ENCODE peak calls at places on chromosomes 6 and 20, in five cellular contexts. F, T, O, V and W are unnamed samples.

GRCh38 chr20:17845701-17846475 is 122.7 kb downstream of the SNX5 start:
- DNase-seq in F (peak; percentile 78), V (no peak), T (no peak), O (no peak), W (peak; percentile 23)

GRCh38 chr6:4575724-4576123 is 200.5 kb upstream of the CDYL start:
- DNase-seq in O (no peak), V (no peak), T (no peak), F (no peak), W (no peak)

GRCh38 chr20:50673146-50673830 is 18.1 kb downstream of the RIPOR3 start:
- DNase-seq in O (no peak), V (no peak), T (no peak), F (no peak), W (no peak)

GRCh38 chr6:127550403-127550802 is 26.6 kb upstream of the C6orf58 start:
- DNase-seq in T (peak; percentile 26), V (peak; percentile 49), F (no peak), O (no peak), W (peak; percentile 58)

GRCh38 chr6:143594647-143595046 is 83.1 kb upstream of the PHACTR2 start:
- DNase-seq in T (no peak), V (peak; percentile 47), F (no peak), O (no peak), W (peak; percentile 48)

GRCh38 chr6:170140129-170140528 is 150.7 kb downstream of the DLL1 start:
- DNase-seq in T (no peak), F (no peak), O (no peak), V (no peak), W (no peak)

GRCh38 chr20:63553933-63554290 is at the start of gene FNDC11:
- DNase-seq in V (no peak), O (peak; percentile 58), F (peak; percentile 45), T (peak; percentile 28), W (peak; percentile 20)

GRCh38 chr6:139407718-139408222 is 33.3 kb upstream of the CITED2 start:
- DNase-seq in F (no peak), O (no peak), V (peak; percentile 99), T (peak; percentile 54), W (peak; percentile 97)

GRCh38 chr20:12721636-12722035 is 287.1 kb upstream of the SPTLC3 start:
- DNase-seq in T (no peak), V (no peak), O (no peak), F (no peak), W (no peak)

GRCh38 chr6:143822584-143823024 is 20.5 kb upstream of the LTV1 start:
- DNase-seq in F (no peak), T (no peak), O (no peak), V (peak; percentile 90), W (peak; percentile 2)

GRCh38 chr6:37517411-37517812 is 17.7 kb upstream of the CCDC167 start:
- DNase-seq in O (no peak), T (no peak), F (peak; percentile 85), V (no peak), W (no peak)

GRCh38 chr6:3869632-3870527 is 20.7 kb downstream of the FAM50B start:
- DNase-seq in F (no peak), V (no peak), T (no peak), O (no peak), W (no peak)

GRCh38 chr6:29752451-29753308 is 29.4 kb downstream of the HLA-F start:
- DNase-seq in O (peak; percentile 89), F (peak; percentile 91), T (peak; percentile 94), V (peak; percentile 90), W (peak; percentile 86)

GRCh38 chr20:46563170-46563847 is 12.9 kb upstream of the OCSTAMP start:
- DNase-seq in F (no peak), T (no peak), O (no peak), V (no peak), W (no peak)

DNA sequence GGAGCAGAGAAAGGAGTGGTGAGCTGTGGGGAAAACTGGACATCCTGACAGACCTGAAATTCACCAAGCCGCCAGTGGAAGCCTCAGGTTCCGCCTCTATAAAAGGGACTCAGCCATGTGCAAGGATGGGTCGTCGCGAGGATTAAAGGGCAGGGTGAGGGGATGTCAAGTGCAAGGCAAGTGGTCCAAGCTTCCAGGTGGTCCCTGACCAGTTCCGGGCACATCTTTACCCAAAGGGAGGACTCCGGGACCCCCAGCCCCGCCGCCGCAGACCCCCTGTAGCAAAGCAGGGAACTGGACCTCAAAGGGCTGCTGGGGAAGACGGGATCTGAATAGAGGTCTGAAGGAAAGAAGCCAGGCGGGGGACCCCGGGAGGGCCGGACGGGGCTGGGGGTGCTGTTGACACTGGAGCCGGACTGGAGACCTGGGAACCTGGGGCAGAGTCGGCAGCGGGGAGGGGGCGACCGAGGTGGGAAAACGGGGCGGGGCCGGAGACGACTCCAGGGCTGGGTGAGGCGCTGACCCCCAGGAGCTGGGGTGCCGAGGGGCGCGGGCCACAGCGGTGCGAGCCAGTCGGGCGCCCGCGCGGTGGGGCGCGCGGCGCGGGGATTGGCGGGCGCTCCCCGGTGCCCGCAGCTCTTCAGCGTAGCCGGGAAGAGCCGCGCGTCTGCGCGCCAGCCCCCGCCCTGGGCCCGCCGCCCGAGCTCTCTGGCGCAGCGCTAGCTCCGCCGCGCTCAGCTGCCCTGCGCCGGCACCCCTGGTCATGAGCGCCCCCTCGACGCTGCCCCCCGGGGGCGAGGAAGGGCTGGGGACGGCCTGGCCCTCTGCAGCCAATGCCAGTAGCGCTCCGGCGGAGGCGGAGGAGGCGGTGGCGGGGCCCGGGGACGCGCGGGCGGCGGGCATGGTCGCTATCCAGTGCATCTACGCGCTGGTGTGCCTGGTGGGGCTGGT is at the start of gene SSTR4:
- DNase-seq in T (no peak), O (no peak), F (no peak), V (no peak), W (no peak)
- H3K4me3 ChIP-seq in T (no peak within 1 kb of the TSS), O (no peak within 1 kb of the TSS), F (no peak within 1 kb of the TSS), V (no peak within 1 kb of the TSS), W (no peak within 1 kb of the TSS)

DNA sequence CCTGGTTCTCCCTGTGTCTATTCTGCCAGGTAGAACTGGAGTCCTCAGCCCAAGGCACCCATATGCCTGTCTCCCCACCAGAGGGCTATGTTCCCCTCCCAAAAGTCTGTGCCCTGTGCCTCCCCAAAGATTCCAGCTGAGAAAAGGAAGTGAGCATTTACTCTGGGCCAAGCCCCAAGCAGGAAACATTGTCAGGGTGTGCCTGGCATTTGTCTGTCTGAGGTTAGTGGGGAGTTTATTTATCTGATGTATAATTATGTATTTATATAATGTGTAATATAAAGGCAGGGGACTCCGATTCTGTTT is 5.6 kb downstream of the GDF5 start:
- DNase-seq in F (no peak), O (no peak), V (no peak), T (no peak), W (no peak)
- TF ChIP-seq CTCF in F (no peak), O (no peak), V (peak; percentile 1), T (no peak), W (no peak)

GRCh38 chr20:48454721-48455490 is 372.9 kb downstream of the PREX1 start:
- DNase-seq in V (no peak), T (no peak), O (no peak), F (no peak), W (no peak)

GRCh38 chr20:48455606-48456360 is 372.0 kb downstream of the PREX1 start:
- DNase-seq in T (no peak), V (no peak), O (no peak), F (no peak), W (no peak)

GRCh38 chr20:48456361-48457184 is 371.2 kb downstream of the PREX1 start:
- DNase-seq in F (peak; percentile 49), V (no peak), O (no peak), T (no peak), W (no peak)

GRCh38 chr20:48451401-48451800 is 376.4 kb downstream of the PREX1 start:
- DNase-seq in T (no peak), F (no peak), O (no peak), V (no peak), W (no peak)

DNA sequence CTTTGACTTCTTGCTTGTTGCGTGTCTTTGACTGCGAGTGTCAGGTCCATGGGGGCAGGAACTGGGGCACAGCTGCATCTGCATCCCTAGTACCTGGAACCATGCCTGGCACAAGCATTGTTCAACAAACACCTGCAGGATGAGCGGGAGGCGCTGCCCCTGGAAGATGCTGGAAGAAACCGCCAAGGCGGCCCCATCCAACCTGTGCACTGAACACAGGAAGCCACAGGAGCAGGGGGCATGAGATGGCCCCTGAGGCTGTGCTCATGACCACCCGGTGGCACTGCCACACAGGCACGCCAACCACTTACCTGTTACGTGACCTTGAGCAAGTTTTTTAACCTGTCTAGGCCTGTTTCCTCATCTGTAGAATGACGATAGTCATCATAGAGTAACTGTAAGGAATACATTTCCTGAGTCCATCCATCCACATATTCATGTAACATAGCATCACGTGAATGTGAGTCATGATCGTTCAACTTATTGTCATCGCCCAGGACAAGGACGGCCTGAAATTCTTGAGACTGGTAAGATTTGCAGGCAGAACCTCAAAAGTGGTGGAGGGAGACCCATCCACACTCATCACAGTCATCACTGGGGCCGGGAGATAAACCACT is 374.2 kb downstream of the PREX1 start:
- DNase-seq in T (peak; percentile 10), O (no peak), F (no peak), V (no peak), W (no peak)
- H3K4me3 ChIP-seq in T (no peak overlapping the region), O (no peak overlapping the region), F (no peak overlapping the region), V (no peak overlapping the region), W (no peak overlapping the region)

GRCh38 chr6:16273266-16273665 is 34.9 kb downstream of the GMPR start:
- DNase-seq in F (no peak), O (no peak), T (peak; percentile 11), V (peak; percentile 55), W (peak; percentile 27)
- TF ChIP-seq CTCF in F (no peak), O (no peak), T (no peak), V (no peak), W (no peak)

DNA sequence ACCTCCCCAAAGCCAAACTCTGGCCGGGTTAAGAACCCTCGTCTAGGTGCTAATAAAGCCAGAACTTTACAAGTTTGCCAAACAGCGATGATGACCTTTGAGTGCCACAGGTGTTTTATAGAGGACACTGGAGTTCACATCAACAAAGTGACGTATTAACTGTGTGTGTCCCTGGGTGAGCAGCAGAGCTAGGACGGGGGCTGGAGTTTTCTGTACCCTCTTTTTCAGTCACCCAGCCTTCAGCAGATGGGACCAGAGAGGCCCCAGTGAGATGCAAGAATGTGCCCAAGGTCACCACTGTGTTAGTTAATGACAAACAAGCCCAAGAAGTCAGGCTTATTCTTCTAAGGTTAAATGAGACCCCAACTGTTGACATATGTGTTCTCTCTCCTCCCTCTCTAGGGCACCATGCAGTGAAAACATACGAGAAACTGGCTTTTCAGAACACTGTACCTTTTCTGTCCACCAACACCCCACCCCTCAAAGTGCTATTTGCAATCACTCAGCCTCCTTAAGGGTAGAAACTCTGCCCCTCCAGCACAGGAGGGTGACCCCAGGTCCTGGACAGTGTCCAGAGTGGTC is 5.3 kb downstream of the SDC4 start:
- DNase-seq in T (no peak), F (no peak), O (no peak), V (no peak), W (no peak)
- H3K4me3 ChIP-seq in T (peak overlapping the region; percentile 61), F (no peak overlapping the region), O (no peak overlapping the region), V (no peak overlapping the region), W (peak overlapping the region; percentile 63)

DNA sequence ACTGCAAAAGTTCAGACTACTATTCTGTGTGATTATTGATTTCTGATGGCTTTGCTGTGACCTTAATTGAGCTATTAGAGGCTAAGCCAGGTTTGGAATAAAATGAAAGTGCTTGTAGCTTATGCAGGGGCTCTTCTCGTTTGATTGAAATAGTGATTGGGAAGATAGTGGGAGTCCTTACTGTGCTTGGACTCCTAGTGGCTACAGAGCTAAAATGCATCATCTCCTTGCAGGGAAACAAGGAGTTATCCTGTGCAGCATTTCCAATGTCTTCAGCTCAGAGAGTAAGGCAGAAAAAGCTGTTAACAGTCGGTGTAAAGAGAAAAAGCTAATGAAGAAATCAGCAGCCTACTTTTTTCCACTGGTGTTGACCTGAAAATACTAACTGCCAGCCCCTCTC is 173.5 kb downstream of the SLC35F1 start:
- DNase-seq in V (no peak), T (peak; percentile 4), F (no peak), O (no peak), W (peak; percentile 3)
- TF ChIP-seq CTCF in V (no peak), T (peak; percentile 28), F (no peak), O (no peak), W (peak; percentile 30)

GRCh38 chr6:6723792-6724318 is 135.3 kb downstream of the LY86 start:
- DNase-seq in O (no peak), T (no peak), V (peak; percentile 5), F (no peak), W (no peak)
- H3K4me3 ChIP-seq in O (peak overlapping the region; percentile 44), T (peak overlapping the region; percentile 37), V (no peak overlapping the region), F (no peak overlapping the region), W (no peak overlapping the region)